ENCODE peak calls at places on chromosomes 6 and 20, in six cellular contexts. One of them, this sample, is unnamed.

GRCh38 chr6:63440057-63440456 is 120.3 kb upstream of the LGSN start:
- DNase-seq in suprapubic skin: no peak
- DNase-seq in brain microvascular endothelial cell: no peak
- DNase-seq in GM10248: no peak
- DNase-seq in OCI-LY7: no peak
- DNase-seq in sigmoid colon: no peak
- DNase-seq in this sample: no peak

GRCh38 chr6:1146500-1146899 is 165.4 kb upstream of the FOXQ1 start:
- DNase-seq in suprapubic skin: no peak
- DNase-seq in brain microvascular endothelial cell: no peak
- DNase-seq in GM10248: no peak
- DNase-seq in OCI-LY7: no peak
- DNase-seq in sigmoid colon: no peak
- DNase-seq in this sample: no peak

GRCh38 chr6:36955136-36955535 is 598 bp downstream of the PI16 start:
- DNase-seq in suprapubic skin: peak
- DNase-seq in brain microvascular endothelial cell: no peak
- DNase-seq in GM10248: no peak
- DNase-seq in OCI-LY7: no peak
- DNase-seq in sigmoid colon: no peak
- DNase-seq in this sample: no peak

GRCh38 chr6:146028250-146028789 is 542 bp upstream of the GRM1 start:
- DNase-seq in suprapubic skin: no peak
- DNase-seq in brain microvascular endothelial cell: peak
- DNase-seq in GM10248: peak
- DNase-seq in OCI-LY7: no peak
- DNase-seq in sigmoid colon: no peak
- DNase-seq in this sample: peak

GRCh38 chr20:34881689-34882088 is 5.3 kb downstream of the ACSS2 start:
- DNase-seq in suprapubic skin: no peak
- DNase-seq in brain microvascular endothelial cell: no peak
- DNase-seq in GM10248: no peak
- DNase-seq in OCI-LY7: no peak
- DNase-seq in sigmoid colon: no peak
- DNase-seq in this sample: no peak

GRCh38 chr6:26045046-26045938 is 41.9 kb upstream of the HFE start:
- DNase-seq in suprapubic skin: no peak
- DNase-seq in brain microvascular endothelial cell: peak
- DNase-seq in GM10248: peak
- DNase-seq in OCI-LY7: peak
- DNase-seq in sigmoid colon: peak
- DNase-seq in this sample: no peak

GRCh38 chr20:52801628-52802006 is 170.5 kb upstream of the TSHZ2 start:
- DNase-seq in suprapubic skin: no peak
- DNase-seq in brain microvascular endothelial cell: no peak
- DNase-seq in GM10248: no peak
- DNase-seq in OCI-LY7: no peak
- DNase-seq in sigmoid colon: no peak
- DNase-seq in this sample: no peak

GRCh38 chr6:159174263-159174974 is 5.2 kb downstream of the FNDC1 start:
- DNase-seq in suprapubic skin: no peak
- DNase-seq in brain microvascular endothelial cell: peak
- DNase-seq in GM10248: peak
- DNase-seq in OCI-LY7: peak
- DNase-seq in sigmoid colon: peak
- DNase-seq in this sample: peak

GRCh38 chr6:27177454-27178000 is 70.0 kb upstream of the PRSS16 start:
- DNase-seq in suprapubic skin: peak
- DNase-seq in brain microvascular endothelial cell: peak
- DNase-seq in GM10248: peak
- DNase-seq in OCI-LY7: peak
- DNase-seq in sigmoid colon: peak
- DNase-seq in this sample: peak

GRCh38 chr6:41571066-41571780 is 25.0 kb downstream of the FOXP4 start:
- DNase-seq in suprapubic skin: no peak
- DNase-seq in brain microvascular endothelial cell: no peak
- DNase-seq in GM10248: no peak
- DNase-seq in OCI-LY7: no peak
- DNase-seq in sigmoid colon: no peak
- DNase-seq in this sample: no peak

GRCh38 chr6:168007592-168008338 is 10.3 kb downstream of the KIF25 start:
- DNase-seq in suprapubic skin: no peak
- DNase-seq in brain microvascular endothelial cell: peak
- DNase-seq in GM10248: no peak
- DNase-seq in OCI-LY7: no peak
- DNase-seq in sigmoid colon: no peak
- DNase-seq in this sample: no peak

GRCh38 chr6:87071683-87072082 is 23.2 kb downstream of the CGA start:
- DNase-seq in suprapubic skin: no peak
- DNase-seq in brain microvascular endothelial cell: no peak
- DNase-seq in GM10248: no peak
- DNase-seq in OCI-LY7: peak
- DNase-seq in sigmoid colon: no peak
- DNase-seq in this sample: no peak

GRCh38 chr6:151721141-151721540 is 86.3 kb upstream of the ESR1 start:
- DNase-seq in suprapubic skin: no peak
- DNase-seq in brain microvascular endothelial cell: no peak
- DNase-seq in GM10248: no peak
- DNase-seq in OCI-LY7: no peak
- DNase-seq in sigmoid colon: no peak
- DNase-seq in this sample: no peak

GRCh38 chr6:2492686-2493523 is 247.5 kb upstream of the GMDS start:
- DNase-seq in suprapubic skin: no peak
- DNase-seq in brain microvascular endothelial cell: no peak
- DNase-seq in GM10248: no peak
- DNase-seq in OCI-LY7: no peak
- DNase-seq in sigmoid colon: no peak
- DNase-seq in this sample: no peak

GRCh38 chr6:159100789-159101182 is 56.0 kb upstream of the TAGAP start:
- DNase-seq in suprapubic skin: no peak
- DNase-seq in brain microvascular endothelial cell: no peak
- DNase-seq in GM10248: no peak
- DNase-seq in OCI-LY7: no peak
- DNase-seq in sigmoid colon: no peak
- DNase-seq in this sample: no peak

GRCh38 chr6:130406935-130407532 is 41.2 kb downstream of the TMEM200A start:
- DNase-seq in suprapubic skin: no peak
- DNase-seq in brain microvascular endothelial cell: no peak
- DNase-seq in GM10248: no peak
- DNase-seq in OCI-LY7: no peak
- DNase-seq in sigmoid colon: no peak
- DNase-seq in this sample: no peak
- TF ChIP-seq CTCF in suprapubic skin: no peak
- TF ChIP-seq CTCF in brain microvascular endothelial cell: no peak
- TF ChIP-seq CTCF in GM10248: no peak
- TF ChIP-seq CTCF in OCI-LY7: no peak
- TF ChIP-seq CTCF in sigmoid colon: no peak
- TF ChIP-seq CTCF in this sample: no peak

GRCh38 chr6:125790403-125791150 is at the start of gene NCOA7:
- DNase-seq in suprapubic skin: peak
- DNase-seq in brain microvascular endothelial cell: peak
- DNase-seq in GM10248: peak
- DNase-seq in OCI-LY7: peak
- DNase-seq in sigmoid colon: peak
- DNase-seq in this sample: peak

GRCh38 chr6:125789576-125790402 is 971 bp upstream of the NCOA7 start:
- DNase-seq in suprapubic skin: no peak
- DNase-seq in brain microvascular endothelial cell: peak
- DNase-seq in GM10248: peak
- DNase-seq in OCI-LY7: peak
- DNase-seq in sigmoid colon: peak
- DNase-seq in this sample: peak

GRCh38 chr6:125789167-125789566 is 1.6 kb upstream of the NCOA7 start:
- DNase-seq in suprapubic skin: no peak
- DNase-seq in brain microvascular endothelial cell: no peak
- DNase-seq in GM10248: no peak
- DNase-seq in OCI-LY7: peak
- DNase-seq in sigmoid colon: peak
- DNase-seq in this sample: no peak

GRCh38 chr6:125784365-125784764 is 6.4 kb upstream of the NCOA7 start:
- DNase-seq in suprapubic skin: no peak
- DNase-seq in brain microvascular endothelial cell: no peak
- DNase-seq in GM10248: no peak
- DNase-seq in OCI-LY7: no peak
- DNase-seq in sigmoid colon: no peak
- DNase-seq in this sample: no peak

DNA sequence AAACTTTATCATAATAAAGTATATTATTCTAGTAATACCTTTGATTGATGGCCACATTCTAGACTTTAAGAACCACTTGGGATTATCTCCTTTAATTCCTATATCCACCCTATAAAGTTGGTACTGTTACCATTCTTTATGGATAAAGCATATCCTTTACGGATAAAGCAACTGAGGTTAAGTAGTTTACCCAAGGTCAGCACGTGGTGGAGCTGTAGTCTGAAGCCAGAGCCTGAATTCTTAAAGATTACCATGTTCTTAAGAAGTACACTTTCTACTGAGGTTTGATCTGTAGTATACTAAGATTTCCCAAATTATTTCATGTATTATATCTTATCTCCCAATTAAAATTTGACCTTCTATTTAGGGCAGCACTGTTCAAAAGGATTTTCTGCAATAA is 3.0 kb upstream of the NCOA7 start:
- DNase-seq in suprapubic skin: no peak
- DNase-seq in brain microvascular endothelial cell: no peak
- DNase-seq in GM10248: no peak
- DNase-seq in OCI-LY7: peak
- DNase-seq in sigmoid colon: no peak
- DNase-seq in this sample: peak
- TF ChIP-seq CTCF in suprapubic skin: no peak
- TF ChIP-seq CTCF in brain microvascular endothelial cell: peak
- TF ChIP-seq CTCF in GM10248: peak
- TF ChIP-seq CTCF in OCI-LY7: peak
- TF ChIP-seq CTCF in sigmoid colon: no peak
- TF ChIP-seq CTCF in this sample: peak

GRCh38 chr20:63238491-63239126 is 2.9 kb downstream of the BIRC7 start:
- DNase-seq in suprapubic skin: no peak
- DNase-seq in brain microvascular endothelial cell: no peak
- DNase-seq in GM10248: no peak
- DNase-seq in OCI-LY7: no peak
- DNase-seq in sigmoid colon: no peak
- DNase-seq in this sample: peak

GRCh38 chr20:63241272-63241671 is 5.6 kb downstream of the BIRC7 start:
- DNase-seq in suprapubic skin: no peak
- DNase-seq in brain microvascular endothelial cell: no peak
- DNase-seq in GM10248: no peak
- DNase-seq in OCI-LY7: no peak
- DNase-seq in sigmoid colon: no peak
- DNase-seq in this sample: no peak

GRCh38 chr20:63236116-63236837 is 572 bp downstream of the BIRC7 start:
- DNase-seq in suprapubic skin: no peak
- DNase-seq in brain microvascular endothelial cell: no peak
- DNase-seq in GM10248: no peak
- DNase-seq in OCI-LY7: no peak
- DNase-seq in sigmoid colon: no peak
- DNase-seq in this sample: no peak

GRCh38 chr20:63240004-63240403 is 4.3 kb downstream of the BIRC7 start:
- DNase-seq in suprapubic skin: no peak
- DNase-seq in brain microvascular endothelial cell: no peak
- DNase-seq in GM10248: no peak
- DNase-seq in OCI-LY7: no peak
- DNase-seq in sigmoid colon: no peak
- DNase-seq in this sample: no peak

DNA sequence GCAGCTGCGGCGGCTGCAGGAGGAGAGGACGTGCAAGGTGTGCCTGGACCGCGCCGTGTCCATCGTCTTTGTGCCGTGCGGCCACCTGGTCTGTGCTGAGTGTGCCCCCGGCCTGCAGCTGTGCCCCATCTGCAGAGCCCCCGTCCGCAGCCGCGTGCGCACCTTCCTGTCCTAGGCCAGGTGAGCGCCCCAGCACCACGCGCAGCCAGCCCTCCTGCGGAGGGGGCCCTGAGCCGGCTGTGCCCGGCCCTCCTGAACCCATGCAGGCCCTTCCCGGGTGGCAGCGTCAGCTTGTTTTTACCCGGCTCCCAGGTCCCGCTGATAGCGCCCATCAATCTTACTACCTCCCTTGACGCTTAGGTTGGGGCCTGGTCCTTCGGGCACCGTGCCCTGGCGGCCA is 3.7 kb downstream of the BIRC7 start:
- DNase-seq in suprapubic skin: no peak
- DNase-seq in brain microvascular endothelial cell: no peak
- DNase-seq in GM10248: no peak
- DNase-seq in OCI-LY7: no peak
- DNase-seq in sigmoid colon: no peak
- DNase-seq in this sample: no peak
- TF ChIP-seq CTCF in suprapubic skin: no peak
- TF ChIP-seq CTCF in brain microvascular endothelial cell: no peak
- TF ChIP-seq CTCF in GM10248: no peak
- TF ChIP-seq CTCF in OCI-LY7: no peak
- TF ChIP-seq CTCF in sigmoid colon: no peak
- TF ChIP-seq CTCF in this sample: no peak

GRCh38 chr6:55963301-55963700 is 87.9 kb upstream of the BMP5 start:
- DNase-seq in suprapubic skin: no peak
- DNase-seq in brain microvascular endothelial cell: peak
- DNase-seq in GM10248: no peak
- DNase-seq in OCI-LY7: no peak
- DNase-seq in sigmoid colon: no peak
- DNase-seq in this sample: no peak
- TF ChIP-seq CTCF in suprapubic skin: no peak
- TF ChIP-seq CTCF in brain microvascular endothelial cell: peak
- TF ChIP-seq CTCF in GM10248: no peak
- TF ChIP-seq CTCF in OCI-LY7: peak
- TF ChIP-seq CTCF in sigmoid colon: no peak
- TF ChIP-seq CTCF in this sample: no peak

DNA sequence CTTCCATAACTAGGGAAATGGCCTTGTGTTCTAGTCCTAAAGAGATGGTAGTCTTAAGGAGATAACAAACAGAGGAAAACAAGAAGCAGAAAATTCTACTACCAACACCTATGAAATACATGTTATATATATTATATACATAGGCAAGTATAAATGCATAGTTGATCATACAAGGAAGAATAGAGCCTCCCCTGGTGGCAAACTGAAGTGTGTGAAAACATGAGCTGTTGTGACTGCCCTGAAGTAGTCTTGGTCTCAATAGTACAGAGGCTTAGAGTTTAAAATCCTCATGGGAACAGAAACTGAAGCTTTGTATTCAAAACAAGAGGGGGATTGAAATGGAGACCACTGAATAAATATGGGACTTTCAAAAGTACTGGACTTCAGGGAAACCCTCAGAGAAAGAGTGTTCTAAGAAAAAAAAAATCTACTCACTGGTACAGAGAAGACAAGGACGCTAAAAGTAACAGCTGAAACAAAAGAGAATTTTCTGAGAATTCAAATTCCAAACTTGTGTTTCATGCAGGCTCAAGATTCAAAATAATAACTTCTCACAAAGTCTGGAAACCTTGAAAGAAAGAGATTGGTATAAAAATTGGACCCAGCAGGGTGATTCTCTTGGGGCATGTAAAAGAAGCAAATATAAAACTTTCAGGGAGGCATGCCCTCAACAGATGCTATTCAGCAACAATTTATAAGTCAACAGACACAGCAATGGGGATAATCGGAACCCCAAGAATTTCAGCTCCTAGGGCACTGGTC is 59.7 kb upstream of the SAMD3 start:
- DNase-seq in suprapubic skin: no peak
- DNase-seq in brain microvascular endothelial cell: peak
- DNase-seq in GM10248: peak
- DNase-seq in OCI-LY7: peak
- DNase-seq in sigmoid colon: no peak
- DNase-seq in this sample: no peak
- TF ChIP-seq CTCF in suprapubic skin: no peak
- TF ChIP-seq CTCF in brain microvascular endothelial cell: peak
- TF ChIP-seq CTCF in GM10248: peak
- TF ChIP-seq CTCF in OCI-LY7: peak
- TF ChIP-seq CTCF in sigmoid colon: no peak
- TF ChIP-seq CTCF in this sample: peak

GRCh38 chr6:55621244-55621643 is 42.3 kb upstream of the HMGCLL1 start:
- DNase-seq in suprapubic skin: no peak
- DNase-seq in brain microvascular endothelial cell: no peak
- DNase-seq in GM10248: no peak
- DNase-seq in OCI-LY7: no peak
- DNase-seq in sigmoid colon: no peak
- DNase-seq in this sample: no peak
- TF ChIP-seq CTCF in suprapubic skin: no peak
- TF ChIP-seq CTCF in brain microvascular endothelial cell: no peak
- TF ChIP-seq CTCF in GM10248: no peak
- TF ChIP-seq CTCF in OCI-LY7: no peak
- TF ChIP-seq CTCF in sigmoid colon: no peak
- TF ChIP-seq CTCF in this sample: no peak

This sample was measured in K562.